ENCODE peak calls at places on chromosomes 1 and 21, in six cellular contexts. H, W, K, J, C and U are unnamed samples.
A peak's percentile ranks its signal among the peaks of the same experiment; 100 is the strongest.

GRCh38 chr1:111503585-111504060 is at the start of the genes ADORA3 and TMIGD3:
- DNase-seq in H (no peak), W (no peak), K (no peak), J (no peak), C (no peak), U (no peak)

GRCh38 chr1:198556969-198557368 is 16.5 kb upstream of the ATP6V1G3 start:
- DNase-seq in H (no peak), W (peak; percentile 25), K (no peak), J (no peak), C (peak; percentile 16), U (no peak)

GRCh38 chr1:33302325-33302724 is 18.6 kb downstream of the A3GALT2 start:
- DNase-seq in H (peak; percentile 44), W (no peak), K (no peak), J (no peak), C (no peak), U (no peak)

GRCh38 chr1:159211331-159212136 is 6.9 kb downstream of the ACKR1 start:
- DNase-seq in H (no peak), W (peak; percentile 69), K (peak; percentile 67), J (peak; percentile 60), C (peak; percentile 33), U (peak; percentile 63)

GRCh38 chr1:86705633-86705985 is 1.2 kb downstream of the SH3GLB1 start:
- DNase-seq in H (no peak), W (no peak), K (peak; percentile 2), J (no peak), C (no peak), U (no peak)

GRCh38 chr1:6730889-6731288 is 29.3 kb upstream of the DNAJC11 start:
- DNase-seq in H (no peak), W (no peak), K (no peak), J (no peak), C (no peak), U (no peak)

GRCh38 chr1:192488058-192488457 is 87.5 kb upstream of the RGS1 start:
- DNase-seq in H (no peak), W (no peak), K (no peak), J (no peak), C (no peak), U (no peak)

GRCh38 chr1:247905899-247906503 is 10.6 kb downstream of the OR2W3 start:
- DNase-seq in H (no peak), W (no peak), K (no peak), J (no peak), C (no peak), U (no peak)

GRCh38 chr1:29033829-29034466 is 89.8 kb downstream of the TMEM200B start:
- DNase-seq in H (no peak), W (no peak), K (peak; percentile 39), J (peak; percentile 44), C (no peak), U (peak; percentile 12)

GRCh38 chr1:160579216-160579701 is at the start of gene CD84:
- DNase-seq in H (no peak), W (no peak), K (no peak), J (no peak), C (no peak), U (no peak)

GRCh38 chr1:173771536-173771935 is 52.9 kb upstream of the DARS2 start:
- DNase-seq in H (no peak), W (no peak), K (no peak), J (no peak), C (no peak), U (no peak)

GRCh38 chr1:200949626-200950025 is 54.9 kb downstream of the INAVA start:
- DNase-seq in H (no peak), W (no peak), K (no peak), J (no peak), C (no peak), U (no peak)

GRCh38 chr1:245516178-245516829 is 361.5 kb downstream of the KIF26B start:
- DNase-seq in H (no peak), W (no peak), K (no peak), J (no peak), C (no peak), U (no peak)

DNA sequence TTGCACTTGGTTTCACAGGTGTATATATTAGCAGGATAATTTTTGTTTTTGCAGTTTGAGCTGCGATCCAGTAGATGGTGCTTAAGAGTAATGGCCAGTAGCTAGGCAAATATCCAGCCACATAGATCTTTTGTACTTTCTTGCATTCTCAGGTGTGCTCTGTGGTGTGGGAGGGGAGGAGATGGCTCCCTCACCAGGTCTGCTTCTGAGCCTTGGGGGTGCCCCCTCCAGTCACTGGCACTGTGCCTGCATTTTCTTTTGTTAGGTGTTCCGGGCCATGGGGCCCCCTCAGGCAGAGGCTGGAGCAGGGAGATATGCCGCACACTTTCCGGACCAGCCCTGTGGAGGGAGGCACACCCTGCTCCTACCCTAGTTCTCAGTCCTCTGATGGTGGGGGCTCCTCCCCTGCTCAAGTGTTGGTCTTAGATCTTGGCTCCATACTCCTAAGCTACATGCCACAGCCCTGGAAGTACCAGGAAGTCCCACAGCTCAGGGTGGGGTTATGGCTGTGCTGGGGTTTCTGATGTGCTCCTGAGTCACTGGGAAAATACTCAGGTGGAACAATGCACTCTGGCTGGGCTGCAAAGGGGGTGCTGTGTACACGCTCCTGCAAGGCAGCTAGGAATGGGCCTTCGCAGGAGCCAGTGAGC is 197.6 kb upstream of the DMRTA2 start:
- DNase-seq in H (no peak), W (no peak), K (peak; percentile 5), J (peak; percentile 40), C (no peak), U (peak; percentile 25)
- H3K36me3 ChIP-seq in H (no peaks in the 10 kb centered on the region), W (no peaks in the 10 kb centered on the region), K (no peaks in the 10 kb centered on the region), J (no peaks in the 10 kb centered on the region), C (no peaks in the 10 kb centered on the region), U (no peaks in the 10 kb centered on the region)

DNA sequence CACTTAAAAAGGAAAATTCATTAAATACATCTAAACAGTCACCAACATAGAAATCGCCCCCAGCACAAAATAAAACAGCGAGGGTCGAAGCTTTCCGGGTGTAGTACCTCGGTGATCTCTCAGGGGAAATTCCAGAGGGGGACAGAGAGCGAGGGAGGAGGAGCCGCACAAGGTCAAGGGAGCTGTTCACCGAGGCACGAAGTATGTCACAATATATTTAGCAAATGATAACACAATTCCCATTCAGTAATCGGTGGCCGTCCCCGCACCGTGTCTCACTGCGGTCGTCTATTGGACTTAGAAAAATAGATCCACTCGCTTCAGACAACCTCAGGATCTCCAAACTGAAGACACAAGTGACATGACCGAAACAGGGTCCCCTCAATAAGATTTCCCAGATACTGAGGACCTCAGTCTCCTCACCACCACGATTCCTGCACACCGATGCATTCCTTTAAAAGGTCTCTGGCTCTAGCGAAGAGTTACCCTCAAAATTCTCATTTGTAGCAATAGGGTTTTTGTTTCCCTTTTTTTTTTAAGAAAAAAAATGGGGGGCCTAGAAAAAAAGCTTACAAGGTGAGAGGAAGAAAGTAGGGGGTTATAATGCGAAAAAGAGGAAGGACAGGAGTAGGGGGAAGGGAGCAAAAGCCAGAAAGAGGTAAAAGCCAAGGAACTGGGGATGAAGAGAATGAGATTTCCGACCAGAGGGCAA is 1.1 kb downstream of the LPGAT1 start:
- DNase-seq in H (no peak), W (peak; percentile 68), K (peak; percentile 74), J (peak; percentile 74), C (peak; percentile 23), U (peak; percentile 57)
- TF ChIP-seq CTCF in H (no peak), W (no peak), K (peak; percentile 4), J (peak; percentile 24), C (no peak), U (peak; percentile 50)

GRCh38 chr1:110384581-110385321 is 6.1 kb downstream of the SLC16A4 start:
- DNase-seq in H (no peak), W (no peak), K (no peak), J (peak; percentile 29), C (no peak), U (no peak)
- H3K4me1 ChIP-seq in H (peaks cover 27% of the 10 kb centered on the region), W (no peaks in the 10 kb centered on the region), K (no peaks in the 10 kb centered on the region), J (peaks cover 2% of the 10 kb centered on the region), C (no peaks in the 10 kb centered on the region), U (no peaks in the 10 kb centered on the region)

DNA sequence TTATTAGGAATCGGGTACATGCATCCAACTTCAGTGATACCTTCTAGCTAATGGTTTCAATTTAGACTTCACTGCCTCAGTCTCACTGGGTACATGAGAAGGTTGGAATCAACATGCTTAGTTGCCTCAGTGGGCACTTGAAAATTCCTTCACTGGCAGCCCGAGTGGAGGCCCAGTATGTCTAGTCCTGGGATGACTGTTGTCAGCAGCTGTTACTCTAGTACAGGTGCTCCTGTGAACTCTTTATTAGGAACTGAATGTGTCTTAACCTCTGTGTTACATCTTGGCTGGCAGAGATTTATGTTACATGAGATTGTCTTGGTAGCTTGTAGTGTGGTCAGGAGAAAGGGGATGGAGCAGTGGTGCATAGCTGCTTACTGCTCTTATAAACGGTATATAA is 13.4 kb downstream of the PLA2G2E start:
- DNase-seq in H (no peak), W (no peak), K (no peak), J (no peak), C (no peak), U (no peak)
- H3K36me3 ChIP-seq in H (peaks cover 79% of the 10 kb centered on the region), W (no peaks in the 10 kb centered on the region), K (peaks cover 27% of the 10 kb centered on the region), J (peaks cover 4% of the 10 kb centered on the region), C (peaks cover 98% of the 10 kb centered on the region), U (no peaks in the 10 kb centered on the region)

GRCh38 chr1:88593358-88593757 is 90.7 kb upstream of the PKN2 start:
- DNase-seq in H (no peak), W (no peak), K (no peak), J (no peak), C (no peak), U (no peak)

DNA sequence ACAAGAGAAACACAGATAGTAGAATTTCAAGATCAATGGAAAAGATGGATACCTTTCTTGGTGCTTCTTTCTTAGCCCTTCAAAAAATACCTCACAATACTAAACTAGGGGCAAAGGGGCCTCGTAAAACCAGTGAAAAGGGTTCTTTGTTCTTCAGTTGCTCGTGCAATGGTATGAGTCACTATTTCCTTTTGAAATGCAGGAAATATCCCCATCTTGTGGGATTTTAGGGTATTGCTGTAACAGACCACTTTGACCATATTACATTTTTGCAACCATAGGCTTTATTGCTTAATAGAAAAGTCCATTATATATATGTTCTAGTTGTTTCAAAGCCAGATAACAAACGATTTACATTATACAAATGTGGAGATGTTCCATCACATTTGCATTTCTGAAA is 88.7 kb upstream of the PKN2 start:
- DNase-seq in H (no peak), W (no peak), K (no peak), J (peak; percentile 27), C (no peak), U (no peak)
- TF ChIP-seq CTCF in H (no peak), W (peak; percentile 33), K (peak; percentile 38), J (peak; percentile 42), C (no peak), U (no peak)

DNA sequence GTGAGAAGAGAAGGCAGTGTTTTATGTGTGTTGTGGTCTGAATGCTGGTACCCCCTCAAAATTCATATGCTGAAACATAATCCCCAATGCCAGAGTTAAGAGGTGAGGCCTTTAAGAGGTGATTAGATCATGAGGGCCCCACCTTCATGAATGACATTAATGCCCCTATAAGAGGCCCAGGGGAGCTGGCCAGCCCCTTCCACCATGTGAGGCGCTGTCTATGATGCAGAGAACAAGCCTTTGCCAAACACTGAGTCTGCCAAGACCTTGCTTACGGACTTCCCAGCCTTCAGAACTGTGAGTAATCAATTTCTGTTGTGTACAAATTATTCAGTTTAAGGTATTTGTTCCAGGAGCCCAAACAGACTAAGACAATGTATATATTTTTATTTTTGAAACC is 20.2 kb downstream of the CAPZB start:
- DNase-seq in H (no peak), W (no peak), K (no peak), J (no peak), C (no peak), U (no peak)
- H3K4me1 ChIP-seq in H (peaks cover 77% of the 10 kb centered on the region), W (peaks cover 42% of the 10 kb centered on the region), K (peaks cover 20% of the 10 kb centered on the region), J (peaks cover 51% of the 10 kb centered on the region), C (peaks cover 64% of the 10 kb centered on the region), U (peaks cover 26% of the 10 kb centered on the region)

GRCh38 chr21:42956824-42957632 is 17.3 kb upstream of the PKNOX1 start:
- DNase-seq in H (no peak), W (no peak), K (no peak), J (no peak), C (no peak), U (peak; percentile 53)
- H3K36me3 ChIP-seq in H (no peaks in the 10 kb centered on the region), W (no peaks in the 10 kb centered on the region), K (no peaks in the 10 kb centered on the region), J (no peaks in the 10 kb centered on the region), C (no peaks in the 10 kb centered on the region), U (no peaks in the 10 kb centered on the region)